ENCODE peak calls at places on chromosomes 3 and 15, in seven cellular contexts. One of them, this sample, is unnamed.

GRCh38 chr3:177122183-177122856 is 75.0 kb downstream of the TBL1XR1 start:
- DNase-seq in endodermal cell: no peak
- DNase-seq in A673: no peak
- DNase-seq in lower lobe of right lung: no peak
- DNase-seq in osteoblast: no peak
- DNase-seq in heart right ventricle: no peak
- DNase-seq in transverse colon: no peak
- DNase-seq in this sample: no peak

GRCh38 chr3:64674591-64675076 is 13.2 kb downstream of the ADAMTS9 start:
- DNase-seq in lower lobe of right lung: no peak
- DNase-seq in endodermal cell: peak; percentile 47
- DNase-seq in heart right ventricle: no peak
- DNase-seq in A673: no peak
- DNase-seq in osteoblast: no peak
- DNase-seq in transverse colon: no peak
- DNase-seq in this sample: no peak

GRCh38 chr3:102466001-102466400 is 31.2 kb downstream of the ZPLD1 start:
- DNase-seq in endodermal cell: no peak
- DNase-seq in heart right ventricle: no peak
- DNase-seq in A673: peak; percentile 63
- DNase-seq in osteoblast: no peak
- DNase-seq in transverse colon: no peak
- DNase-seq in lower lobe of right lung: no peak
- DNase-seq in this sample: no peak

GRCh38 chr15:83612226-83612625 is 41.7 kb upstream of the ADAMTSL3 start:
- DNase-seq in transverse colon: no peak
- DNase-seq in endodermal cell: no peak
- DNase-seq in osteoblast: no peak
- DNase-seq in heart right ventricle: peak; percentile 13
- DNase-seq in lower lobe of right lung: no peak
- DNase-seq in A673: no peak
- DNase-seq in this sample: no peak

GRCh38 chr3:112293368-112294321 is at the start of gene SLC9C1:
- DNase-seq in endodermal cell: peak; percentile 77
- DNase-seq in osteoblast: peak; percentile 84
- DNase-seq in A673: peak; percentile 77
- DNase-seq in lower lobe of right lung: no peak
- DNase-seq in transverse colon: peak; percentile 40
- DNase-seq in heart right ventricle: no peak
- DNase-seq in this sample: peak; percentile 6

GRCh38 chr3:16146015-16146730 is 28.3 kb upstream of the GALNT15 start:
- DNase-seq in endodermal cell: peak; percentile 16
- DNase-seq in osteoblast: no peak
- DNase-seq in lower lobe of right lung: no peak
- DNase-seq in A673: no peak
- DNase-seq in transverse colon: no peak
- DNase-seq in heart right ventricle: no peak
- DNase-seq in this sample: no peak

GRCh38 chr3:185693985-185694675 is 108.0 kb downstream of the SENP2 start:
- DNase-seq in endodermal cell: no peak
- DNase-seq in lower lobe of right lung: no peak
- DNase-seq in heart right ventricle: no peak
- DNase-seq in A673: no peak
- DNase-seq in osteoblast: peak; percentile 69
- DNase-seq in transverse colon: no peak
- DNase-seq in this sample: no peak

GRCh38 chr3:72891053-72891855 is 3.4 kb downstream of the GXYLT2 start:
- DNase-seq in lower lobe of right lung: no peak
- DNase-seq in endodermal cell: no peak
- DNase-seq in transverse colon: peak; percentile 18
- DNase-seq in heart right ventricle: peak; percentile 34
- DNase-seq in A673: peak; percentile 59
- DNase-seq in osteoblast: peak; percentile 85
- DNase-seq in this sample: no peak

GRCh38 chr3:128568602-128569490 is 75.8 kb upstream of the GATA2 start:
- DNase-seq in lower lobe of right lung: no peak
- DNase-seq in transverse colon: no peak
- DNase-seq in endodermal cell: peak; percentile 88
- DNase-seq in A673: peak; percentile 28
- DNase-seq in heart right ventricle: no peak
- DNase-seq in osteoblast: peak; percentile 79
- DNase-seq in this sample: no peak

GRCh38 chr3:133821767-133822638 is 16.4 kb downstream of the SRPRB start:
- DNase-seq in transverse colon: peak; percentile 58
- DNase-seq in osteoblast: no peak
- DNase-seq in endodermal cell: peak; percentile 75
- DNase-seq in A673: no peak
- DNase-seq in heart right ventricle: no peak
- DNase-seq in lower lobe of right lung: no peak
- DNase-seq in this sample: no peak

GRCh38 chr3:20997183-20997582 is 753.8 kb downstream of the ZNF385D start:
- DNase-seq in transverse colon: no peak
- DNase-seq in endodermal cell: no peak
- DNase-seq in heart right ventricle: no peak
- DNase-seq in A673: no peak
- DNase-seq in lower lobe of right lung: no peak
- DNase-seq in osteoblast: no peak
- DNase-seq in this sample: no peak

GRCh38 chr15:56052389-56053045 is 59.1 kb upstream of the NEDD4 start:
- DNase-seq in endodermal cell: no peak
- DNase-seq in osteoblast: peak; percentile 67
- DNase-seq in transverse colon: no peak
- DNase-seq in A673: peak; percentile 65
- DNase-seq in lower lobe of right lung: no peak
- DNase-seq in heart right ventricle: no peak
- DNase-seq in this sample: no peak

DNA sequence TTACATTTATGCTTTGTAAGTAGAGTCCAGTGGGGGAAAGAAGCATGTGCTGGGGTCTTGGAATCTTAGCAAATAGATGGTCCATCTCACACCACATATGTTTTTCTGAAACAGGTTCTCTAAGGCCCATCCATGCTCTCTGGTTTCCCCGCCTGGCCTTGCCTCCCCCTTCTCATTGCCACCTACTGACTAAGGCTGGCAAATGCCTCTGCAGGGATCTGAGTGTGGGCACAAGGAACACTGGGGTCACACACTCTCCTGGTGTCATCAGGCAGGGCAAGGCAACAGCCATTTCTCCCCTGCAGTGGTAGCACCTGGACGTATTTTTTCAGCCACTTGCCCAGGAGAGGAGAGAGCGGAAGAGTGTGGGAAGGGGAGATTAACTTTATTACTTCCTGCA is 804.3 kb upstream of the NECTIN3 start:
- DNase-seq in transverse colon: no peak
- DNase-seq in endodermal cell: peak; percentile 49
- DNase-seq in heart right ventricle: no peak
- DNase-seq in A673: no peak
- DNase-seq in osteoblast: no peak
- DNase-seq in lower lobe of right lung: no peak
- DNase-seq in this sample: no peak
- H3K27ac ChIP-seq in transverse colon: no peak overlapping the region
- H3K27ac ChIP-seq in endodermal cell: no peak overlapping the region
- H3K27ac ChIP-seq in heart right ventricle: no peak overlapping the region
- H3K27ac ChIP-seq in A673: no peak overlapping the region
- H3K27ac ChIP-seq in osteoblast: no peak overlapping the region
- H3K27ac ChIP-seq in lower lobe of right lung: no peak overlapping the region
- H3K27ac ChIP-seq in this sample: no peak overlapping the region

DNA sequence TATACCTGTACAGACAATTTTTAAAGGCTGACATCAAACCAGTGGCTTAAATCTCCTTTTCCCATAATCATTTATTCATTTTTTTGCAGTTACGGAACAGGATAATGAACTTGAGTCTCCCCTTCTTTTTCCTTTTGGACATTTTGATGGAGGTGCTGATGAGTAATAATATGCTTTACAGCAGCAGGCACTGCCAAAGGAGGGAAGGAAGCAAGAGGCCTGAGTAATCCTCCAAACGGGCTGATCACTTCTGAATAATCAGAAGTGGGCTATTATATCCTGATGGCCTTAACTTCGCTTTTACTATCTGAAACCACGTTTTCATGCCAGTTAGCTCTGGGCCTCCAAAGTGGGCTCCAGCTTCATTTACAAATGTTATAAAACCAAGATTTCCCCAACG is 527.2 kb downstream of the FOXP1 start:
- DNase-seq in endodermal cell: no peak
- DNase-seq in heart right ventricle: no peak
- DNase-seq in lower lobe of right lung: no peak
- DNase-seq in osteoblast: no peak
- DNase-seq in transverse colon: no peak
- DNase-seq in A673: no peak
- DNase-seq in this sample: no peak
- H3K27ac ChIP-seq in endodermal cell: no peak overlapping the region
- H3K27ac ChIP-seq in heart right ventricle: peak overlapping the region; percentile 18
- H3K27ac ChIP-seq in lower lobe of right lung: peak overlapping the region; percentile 31
- H3K27ac ChIP-seq in osteoblast: peak overlapping the region; percentile 98
- H3K27ac ChIP-seq in transverse colon: peak overlapping the region; percentile 98
- H3K27ac ChIP-seq in A673: no peak overlapping the region
- H3K27ac ChIP-seq in this sample: peak overlapping the region; percentile 92

GRCh38 chr3:45664558-45664957 is 24.6 kb upstream of the SACM1L start:
- DNase-seq in A673: no peak
- DNase-seq in transverse colon: peak; percentile 53
- DNase-seq in heart right ventricle: peak; percentile 27
- DNase-seq in lower lobe of right lung: peak; percentile 56
- DNase-seq in endodermal cell: no peak
- DNase-seq in osteoblast: no peak
- DNase-seq in this sample: no peak

GRCh38 chr3:45667569-45667967 is 21.6 kb upstream of the SACM1L start:
- DNase-seq in A673: no peak
- DNase-seq in lower lobe of right lung: no peak
- DNase-seq in heart right ventricle: no peak
- DNase-seq in transverse colon: no peak
- DNase-seq in osteoblast: no peak
- DNase-seq in endodermal cell: no peak
- DNase-seq in this sample: no peak

GRCh38 chr3:45666729-45667440 is 22.3 kb upstream of the SACM1L start:
- DNase-seq in A673: peak; percentile 21
- DNase-seq in heart right ventricle: peak; percentile 65
- DNase-seq in lower lobe of right lung: no peak
- DNase-seq in endodermal cell: no peak
- DNase-seq in osteoblast: peak; percentile 83
- DNase-seq in transverse colon: no peak
- DNase-seq in this sample: no peak

GRCh38 chr3:45660567-45660901 is 28.7 kb upstream of the SACM1L start:
- DNase-seq in A673: no peak
- DNase-seq in endodermal cell: no peak
- DNase-seq in transverse colon: no peak
- DNase-seq in lower lobe of right lung: no peak
- DNase-seq in osteoblast: no peak
- DNase-seq in heart right ventricle: no peak
- DNase-seq in this sample: no peak

DNA sequence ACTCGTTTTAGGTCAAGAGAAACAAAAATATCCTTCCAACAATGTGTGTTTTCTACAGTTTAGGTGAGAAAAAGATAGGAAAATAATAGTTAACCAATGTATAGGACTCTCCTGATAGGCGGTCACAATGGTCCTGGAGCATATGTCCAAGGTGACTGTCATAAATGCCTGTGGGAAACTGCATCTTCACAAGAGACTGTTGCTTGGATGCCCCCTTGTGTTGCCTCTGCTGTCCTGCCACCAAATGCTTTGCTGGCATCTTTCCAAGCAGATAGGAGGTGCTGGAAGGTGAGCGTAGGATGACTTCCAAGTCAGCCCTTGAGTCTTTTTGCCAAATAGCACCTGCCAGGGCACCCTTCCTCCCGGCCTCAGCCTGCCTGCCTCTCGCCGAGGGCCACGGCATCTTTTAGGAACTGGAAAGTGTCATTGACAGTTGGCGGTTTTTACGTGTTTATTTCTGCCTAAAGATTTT is 24.1 kb upstream of the SACM1L start:
- DNase-seq in transverse colon: peak; percentile 54
- DNase-seq in osteoblast: no peak
- DNase-seq in endodermal cell: peak; percentile 88
- DNase-seq in heart right ventricle: no peak
- DNase-seq in A673: peak; percentile 28
- DNase-seq in lower lobe of right lung: no peak
- DNase-seq in this sample: no peak
- H3K27ac ChIP-seq in transverse colon: no peak overlapping the region
- H3K27ac ChIP-seq in osteoblast: peak overlapping the region; percentile 15
- H3K27ac ChIP-seq in endodermal cell: no peak overlapping the region
- H3K27ac ChIP-seq in heart right ventricle: no peak overlapping the region
- H3K27ac ChIP-seq in A673: no peak overlapping the region
- H3K27ac ChIP-seq in lower lobe of right lung: peak overlapping the region; percentile 71
- H3K27ac ChIP-seq in this sample: no peak overlapping the region

DNA sequence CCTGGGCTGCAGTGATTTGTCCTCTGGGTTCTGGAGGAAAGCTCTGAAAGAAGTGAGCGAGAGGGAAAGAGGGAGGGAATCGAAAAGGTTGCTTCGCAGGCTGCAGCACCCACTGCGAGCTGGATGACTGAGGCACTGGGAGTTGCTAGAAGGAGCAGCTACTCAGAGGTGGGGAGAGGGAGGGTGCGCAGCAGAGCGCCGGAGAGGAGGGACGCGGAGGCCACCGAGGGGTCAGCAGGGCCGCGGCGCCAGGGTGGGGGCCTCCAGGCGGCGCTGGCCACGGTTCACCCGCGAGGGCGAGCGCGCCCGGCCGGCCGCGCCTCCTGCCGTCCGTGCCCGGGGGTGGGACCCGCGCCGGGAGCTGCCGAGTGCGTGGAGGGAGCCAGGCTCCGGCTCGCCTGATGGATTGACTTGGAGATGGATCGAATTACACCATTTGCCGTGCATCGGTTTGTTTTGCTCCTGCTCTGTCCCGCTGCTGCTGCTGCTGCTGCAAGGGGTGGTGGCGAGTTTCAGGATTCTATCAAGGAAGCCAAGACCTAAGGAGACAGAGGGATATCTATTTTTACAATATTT is at the start of gene SEMA6D:
- DNase-seq in transverse colon: peak; percentile 72
- DNase-seq in heart right ventricle: peak; percentile 83
- DNase-seq in endodermal cell: peak; percentile 91
- DNase-seq in osteoblast: peak; percentile 87
- DNase-seq in A673: peak; percentile 90
- DNase-seq in lower lobe of right lung: peak; percentile 55
- DNase-seq in this sample: peak; percentile 10
- H3K27ac ChIP-seq in transverse colon: peak within 1 kb of the TSS; percentile 82
- H3K27ac ChIP-seq in heart right ventricle: peak within 1 kb of the TSS; percentile 91
- H3K27ac ChIP-seq in endodermal cell: peak within 1 kb of the TSS; percentile 65
- H3K27ac ChIP-seq in osteoblast: no peak within 1 kb of the TSS
- H3K27ac ChIP-seq in A673: peak within 1 kb of the TSS; percentile 69
- H3K27ac ChIP-seq in lower lobe of right lung: peak within 1 kb of the TSS; percentile 76
- H3K27ac ChIP-seq in this sample: no peak within 1 kb of the TSS

DNA sequence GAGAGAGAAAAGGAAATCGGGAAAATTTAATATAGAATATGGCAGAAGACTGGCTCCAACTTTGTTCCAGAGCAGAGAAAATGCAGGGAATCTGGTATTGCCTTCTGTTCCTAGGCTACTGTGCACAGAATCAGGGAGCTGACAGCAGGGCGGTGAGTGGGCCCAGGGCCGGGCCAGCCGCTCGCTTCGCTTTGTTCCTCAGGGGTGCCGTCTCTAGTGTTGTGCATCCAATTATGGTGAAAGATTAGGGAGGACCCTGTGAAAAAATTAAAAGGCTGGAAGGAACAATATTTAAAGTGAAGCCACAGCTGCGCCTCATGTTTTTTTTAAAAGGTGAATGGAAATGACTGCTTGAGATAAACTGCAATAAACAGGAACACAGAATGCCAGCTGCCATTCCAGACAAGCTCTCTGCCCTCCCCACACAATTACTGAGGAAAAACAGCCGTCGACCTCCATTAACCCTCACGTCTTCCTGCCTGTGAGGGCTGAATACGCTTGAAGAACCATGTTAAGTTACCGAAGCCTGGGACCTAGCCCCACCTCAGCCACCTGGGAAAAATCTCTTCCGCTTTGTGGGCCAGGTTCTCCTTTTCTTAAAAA is 132.0 kb upstream of the IL12A start:
- DNase-seq in lower lobe of right lung: no peak
- DNase-seq in osteoblast: no peak
- DNase-seq in transverse colon: no peak
- DNase-seq in endodermal cell: no peak
- DNase-seq in A673: no peak
- DNase-seq in heart right ventricle: peak; percentile 32
- DNase-seq in this sample: no peak
- H3K27ac ChIP-seq in lower lobe of right lung: peak overlapping the region; percentile 38
- H3K27ac ChIP-seq in osteoblast: no peak overlapping the region
- H3K27ac ChIP-seq in transverse colon: peak overlapping the region; percentile 82
- H3K27ac ChIP-seq in endodermal cell: peak overlapping the region; percentile 93
- H3K27ac ChIP-seq in A673: no peak overlapping the region
- H3K27ac ChIP-seq in heart right ventricle: peak overlapping the region; percentile 89
- H3K27ac ChIP-seq in this sample: no peak overlapping the region

This sample was measured in epithelial cell of prostate.